ENCODE peak calls at places on chromosome 12, in eight cellular contexts. K is GM12892, D is right lobe of liver, O is suprapubic skin, A is heart left ventricle, L is HepG2, R is uterus, N is GM12891. Y is an unnamed sample.

GRCh38 chr12:570237-570925 is 92.9 kb downstream of the NINJ2 start:
- DNase-seq in O (peak), D (peak), K (no peak), N (no peak), A (peak), L (peak), R (peak), Y (peak)

GRCh38 chr12:52526511-52526951 is 6.3 kb upstream of the KRT5 start:
- DNase-seq in D (no peak), O (peak), L (no peak), N (no peak), K (no peak), R (no peak), A (no peak), Y (no peak)

GRCh38 chr12:53212931-53213330 is 5.9 kb upstream of the ITGB7 start:
- DNase-seq in O (no peak), R (no peak), D (no peak), K (no peak), A (no peak), N (no peak), L (no peak), Y (no peak)

GRCh38 chr12:64665506-64665905 is 55.2 kb downstream of the RASSF3 start:
- DNase-seq in O (peak), R (no peak), K (no peak), L (no peak), A (no peak), D (no peak), N (no peak), Y (no peak)

GRCh38 chr12:22709292-22709691 is 84.3 kb downstream of the ETNK1 start:
- DNase-seq in N (peak), O (no peak), R (no peak), A (no peak), D (no peak), K (no peak), L (peak), Y (no peak)

GRCh38 chr12:51441583-51441982 is 17.0 kb downstream of the SLC4A8 start:
- DNase-seq in K (no peak), R (no peak), D (no peak), A (no peak), N (no peak), O (no peak), L (no peak), Y (no peak)

GRCh38 chr12:48175613-48176416 is 7.6 kb upstream of the CCDC184 start:
- DNase-seq in K (no peak), R (no peak), L (no peak), D (no peak), O (no peak), N (no peak), A (no peak), Y (no peak)

GRCh38 chr12:130461868-130462557 is 124.3 kb downstream of the PIWIL1 start:
- DNase-seq in K (no peak), R (no peak), N (no peak), L (no peak), A (no peak), D (no peak), O (no peak), Y (no peak)

GRCh38 chr12:64670856-64671639 is 60.8 kb downstream of the RASSF3 start:
- DNase-seq in O (no peak), R (peak), D (no peak), K (no peak), A (no peak), N (no peak), L (no peak), Y (no peak)

GRCh38 chr12:27468241-27468640 is 21.7 kb downstream of the SMCO2 start:
- DNase-seq in R (no peak), D (no peak), A (no peak), K (no peak), O (no peak), L (no peak), N (no peak), Y (no peak)

GRCh38 chr12:95642583-95642982 is 91.3 kb upstream of the USP44 start:
- DNase-seq in R (no peak), N (no peak), A (no peak), O (no peak), L (no peak), K (no peak), D (no peak), Y (no peak)

GRCh38 chr12:26361964-26362363 is 166.6 kb downstream of the SSPN start:
- DNase-seq in A (no peak), K (no peak), N (no peak), L (peak), D (no peak), O (no peak), R (no peak), Y (no peak)
- TF ChIP-seq POLR2A in A (no peak), K (no peak), N (no peak), L (no peak), D (no peak), O (no peak), R (no peak), Y (no peak)

DNA sequence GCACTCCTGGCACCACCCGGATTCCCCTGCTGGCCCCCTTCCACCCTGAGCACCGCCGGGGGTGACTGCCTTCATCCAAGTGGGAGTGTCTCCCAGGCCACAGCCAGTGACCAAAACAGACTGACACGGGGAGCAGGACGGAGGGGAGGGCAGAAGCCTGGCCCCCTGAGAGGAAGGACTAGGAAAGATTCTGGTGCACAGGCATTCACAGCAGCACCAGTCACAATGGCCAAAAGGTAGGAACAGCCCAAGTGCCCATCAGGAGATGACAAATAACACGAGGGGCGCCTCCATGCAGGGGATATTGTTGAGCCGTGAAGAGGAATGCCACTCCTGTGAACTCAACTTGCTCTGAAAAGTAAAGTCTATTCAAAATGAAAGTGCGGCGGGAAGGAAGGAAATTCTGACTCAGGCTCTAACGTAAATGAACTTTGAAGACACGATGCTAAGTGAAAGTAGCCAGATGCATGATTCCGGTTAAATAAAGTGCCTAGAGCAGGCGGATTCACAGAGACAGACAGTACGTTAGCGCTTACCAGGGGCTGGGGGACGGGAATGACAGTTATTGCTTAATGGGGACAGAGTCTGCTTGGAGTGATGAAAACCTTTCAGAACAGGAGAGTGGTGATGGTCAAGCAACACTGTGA is 146.1 kb upstream of the NCOR2 start:
- DNase-seq in O (no peak), D (no peak), N (peak), R (peak), L (no peak), K (no peak), A (peak), Y (no peak)
- TF ChIP-seq POLR2A in O (no peak), D (no peak), N (no peak), R (no peak), L (no peak), K (no peak), A (no peak), Y (no peak)

GRCh38 chr12:111777345-111778045 is 10.8 kb downstream of the ALDH2 start:
- DNase-seq in L (peak), N (no peak), A (no peak), R (no peak), D (peak), O (no peak), K (no peak), Y (no peak)

GRCh38 chr12:111773801-111774551 is 7.2 kb downstream of the ALDH2 start:
- DNase-seq in N (no peak), R (peak), K (no peak), A (peak), D (peak), O (peak), L (peak), Y (no peak)

GRCh38 chr12:111776836-111777344 is 10.2 kb downstream of the ALDH2 start:
- DNase-seq in R (no peak), K (no peak), D (no peak), N (no peak), O (no peak), A (no peak), L (no peak), Y (no peak)

GRCh38 chr12:111780166-111780565 is 13.4 kb downstream of the ALDH2 start:
- DNase-seq in A (no peak), L (no peak), O (no peak), R (no peak), K (no peak), D (no peak), N (no peak), Y (no peak)

GRCh38 chr12:111775205-111776193 is 8.8 kb downstream of the ALDH2 start:
- DNase-seq in N (peak), L (peak), A (peak), K (no peak), R (peak), D (peak), O (peak), Y (no peak)
- TF ChIP-seq POLR2A in N (peak), L (no peak), A (no peak), K (peak), R (peak), D (peak), O (peak), Y (no peak)

GRCh38 chr12:121224591-121224990 is 14.7 kb downstream of the P2RX4 start:
- DNase-seq in D (no peak), K (no peak), A (no peak), N (no peak), O (no peak), R (no peak), L (no peak), Y (no peak)

GRCh38 chr12:121228919-121229650 is 19.2 kb downstream of the P2RX4 start:
- DNase-seq in L (no peak), A (no peak), O (no peak), K (no peak), N (no peak), R (no peak), D (no peak), Y (no peak)

GRCh38 chr12:121226399-121226798 is 16.5 kb downstream of the P2RX4 start:
- DNase-seq in L (no peak), R (no peak), N (no peak), D (no peak), A (no peak), K (no peak), O (no peak), Y (no peak)

GRCh38 chr12:121230538-121230907 is 20.6 kb downstream of the P2RX4 start:
- DNase-seq in N (no peak), A (no peak), R (no peak), K (no peak), D (no peak), L (no peak), O (no peak), Y (no peak)

GRCh38 chr12:121227294-121227693 is 17.4 kb downstream of the P2RX4 start:
- DNase-seq in R (no peak), D (peak), O (no peak), N (no peak), A (no peak), L (peak), K (no peak), Y (no peak)
- TF ChIP-seq POLR2A in R (no peak), D (no peak), O (no peak), N (no peak), A (no peak), L (no peak), K (no peak), Y (no peak)